ENCODE peak calls at places on chromosomes 13 and 19, in seven cellular contexts. G, Z, H, I, K, V and T are unnamed samples.

GRCh38 chr13:20825476-20825875 is 51.7 kb upstream of the EEF1AKMT1 start:
- DNase-seq in G (no peak), Z (no peak), H (no peak), I (no peak), K (no peak), V (no peak), T (no peak)

GRCh38 chr13:110973007-110973700 is 58.3 kb upstream of the ANKRD10 start:
- DNase-seq in G (no peak), Z (no peak), H (no peak), I (no peak), K (no peak), V (no peak), T (no peak)

GRCh38 chr13:65472336-65472735 is 1757.8 kb downstream of the PCDH9 start:
- DNase-seq in G (no peak), Z (no peak), H (no peak), I (no peak), K (no peak), V (no peak), T (no peak)

GRCh38 chr19:35268546-35269424 is at the start of gene USF2:
- DNase-seq in G (peak; percentile 79), Z (peak; percentile 43), H (peak; percentile 58), I (peak; percentile 91), K (no peak), V (peak; percentile 43), T (peak; percentile 83)

GRCh38 chr13:37981932-37982331 is 112.4 kb upstream of the TRPC4 start:
- DNase-seq in G (no peak), Z (no peak), H (no peak), I (no peak), K (no peak), V (no peak), T (no peak)

GRCh38 chr13:24253520-24254150 is 55.7 kb upstream of the C1QTNF9 start:
- DNase-seq in G (no peak), Z (no peak), H (no peak), I (no peak), K (no peak), V (no peak), T (no peak)

GRCh38 chr19:3284759-3285646 is 60.5 kb downstream of the CELF5 start:
- DNase-seq in G (peak; percentile 15), Z (peak; percentile 46), H (peak; percentile 52), I (peak; percentile 91), K (peak; percentile 48), V (peak; percentile 44), T (peak; percentile 55)

GRCh38 chr19:50399368-50399745 is 15.2 kb downstream of the POLD1 start:
- DNase-seq in G (no peak), Z (no peak), H (no peak), I (no peak), K (no peak), V (no peak), T (no peak)

GRCh38 chr13:114101325-114101821 is 31.1 kb downstream of the RASA3 start:
- DNase-seq in G (no peak), Z (no peak), H (no peak), I (peak; percentile 62), K (no peak), V (no peak), T (no peak)

GRCh38 chr19:47005873-47006272 is 13.8 kb upstream of the NPAS1 start:
- DNase-seq in G (no peak), Z (no peak), H (no peak), I (no peak), K (no peak), V (no peak), T (peak; percentile 19)

GRCh38 chr19:18507021-18507726 is 14.7 kb downstream of the ELL start:
- DNase-seq in G (peak; percentile 66), Z (no peak), H (no peak), I (no peak), K (no peak), V (no peak), T (no peak)

GRCh38 chr13:110706570-110707378 is 858 bp upstream of the CARS2 start:
- DNase-seq in G (no peak), Z (no peak), H (no peak), I (no peak), K (no peak), V (no peak), T (no peak)

GRCh38 chr13:109938255-109938936 is 152.0 kb upstream of the IRS2 start:
- DNase-seq in G (no peak), Z (no peak), H (no peak), I (no peak), K (no peak), V (no peak), T (no peak)

GRCh38 chr19:30029721-30030510 is 87.9 kb downstream of the URI1 start:
- DNase-seq in G (no peak), Z (no peak), H (no peak), I (no peak), K (no peak), V (no peak), T (peak; percentile 22)

GRCh38 chr13:114124921-114125320 is 7.5 kb downstream of the RASA3 start:
- DNase-seq in G (no peak), Z (peak; percentile 61), H (peak; percentile 59), I (no peak), K (peak; percentile 71), V (no peak), T (peak; percentile 82)

GRCh38 chr19:38975214-38975860 is at the start of gene FBXO17:
- DNase-seq in G (peak; percentile 37), Z (no peak), H (no peak), I (peak; percentile 76), K (no peak), V (peak; percentile 53), T (no peak)